ENCODE peak calls at places on chromosomes 2 and 18, in five cellular contexts. One of them, this sample, is unnamed.

GRCh38 chr2:47086571-47086970 is 68.5 kb downstream of the STPG4 start:
- DNase-seq in mammary epithelial cell: no peak
- DNase-seq in prostate gland: no peak
- DNase-seq in epithelial cell of esophagus: no peak
- DNase-seq in progenitor cell of endocrine pancreas: no peak
- DNase-seq in this sample: no peak

GRCh38 chr2:37324786-37325624 is at the start of gene PRKD3:
- DNase-seq in mammary epithelial cell: peak; percentile 60
- DNase-seq in prostate gland: peak; percentile 44
- DNase-seq in epithelial cell of esophagus: peak; percentile 46
- DNase-seq in progenitor cell of endocrine pancreas: peak; percentile 71
- DNase-seq in this sample: peak; percentile 93

GRCh38 chr2:40668435-40668834 is 216.5 kb upstream of the SLC8A1 start:
- DNase-seq in mammary epithelial cell: no peak
- DNase-seq in prostate gland: no peak
- DNase-seq in epithelial cell of esophagus: peak; percentile 2
- DNase-seq in progenitor cell of endocrine pancreas: no peak
- DNase-seq in this sample: no peak

GRCh38 chr2:207768891-207769596 is 662 bp downstream of the FZD5 start:
- DNase-seq in mammary epithelial cell: peak; percentile 60
- DNase-seq in prostate gland: peak; percentile 28
- DNase-seq in epithelial cell of esophagus: peak; percentile 44
- DNase-seq in progenitor cell of endocrine pancreas: no peak
- DNase-seq in this sample: peak; percentile 47

GRCh38 chr2:82330104-82330503 is 2025.6 kb upstream of the LRRTM1 start:
- DNase-seq in mammary epithelial cell: no peak
- DNase-seq in prostate gland: no peak
- DNase-seq in epithelial cell of esophagus: no peak
- DNase-seq in progenitor cell of endocrine pancreas: no peak
- DNase-seq in this sample: no peak

GRCh38 chr2:224126001-224126400 is 86.9 kb upstream of the SERPINE2 start:
- DNase-seq in mammary epithelial cell: no peak
- DNase-seq in prostate gland: no peak
- DNase-seq in epithelial cell of esophagus: no peak
- DNase-seq in progenitor cell of endocrine pancreas: no peak
- DNase-seq in this sample: peak; percentile 43

GRCh38 chr18:56200381-56200831 is 438.0 kb downstream of the TXNL1 start:
- DNase-seq in mammary epithelial cell: peak; percentile 4
- DNase-seq in prostate gland: no peak
- DNase-seq in epithelial cell of esophagus: peak; percentile 58
- DNase-seq in progenitor cell of endocrine pancreas: no peak
- DNase-seq in this sample: no peak

GRCh38 chr18:13273800-13274199 is 55.2 kb downstream of the LDLRAD4 start:
- DNase-seq in mammary epithelial cell: no peak
- DNase-seq in prostate gland: no peak
- DNase-seq in epithelial cell of esophagus: no peak
- DNase-seq in progenitor cell of endocrine pancreas: no peak
- DNase-seq in this sample: no peak

GRCh38 chr2:237296756-237297155 is 117.2 kb downstream of the COL6A3 start:
- DNase-seq in mammary epithelial cell: no peak
- DNase-seq in prostate gland: no peak
- DNase-seq in epithelial cell of esophagus: no peak
- DNase-seq in progenitor cell of endocrine pancreas: no peak
- DNase-seq in this sample: no peak

GRCh38 chr18:35756506-35757117 is 175.1 kb downstream of the GALNT1 start:
- DNase-seq in mammary epithelial cell: peak; percentile 47
- DNase-seq in prostate gland: peak; percentile 47
- DNase-seq in epithelial cell of esophagus: peak; percentile 71
- DNase-seq in progenitor cell of endocrine pancreas: peak; percentile 46
- DNase-seq in this sample: no peak

GRCh38 chr18:76971149-76971548 is 148.8 kb downstream of the ZNF236 start:
- DNase-seq in mammary epithelial cell: no peak
- DNase-seq in prostate gland: no peak
- DNase-seq in epithelial cell of esophagus: no peak
- DNase-seq in progenitor cell of endocrine pancreas: no peak
- DNase-seq in this sample: no peak

GRCh38 chr2:157897106-157897971 is 21.2 kb upstream of the ACVR1 start:
- DNase-seq in mammary epithelial cell: no peak
- DNase-seq in prostate gland: no peak
- DNase-seq in epithelial cell of esophagus: no peak
- DNase-seq in progenitor cell of endocrine pancreas: no peak
- DNase-seq in this sample: no peak

GRCh38 chr2:30293303-30293912 is 62.1 kb downstream of the LBH start:
- DNase-seq in mammary epithelial cell: peak; percentile 80
- DNase-seq in prostate gland: no peak
- DNase-seq in epithelial cell of esophagus: peak; percentile 95
- DNase-seq in progenitor cell of endocrine pancreas: no peak
- DNase-seq in this sample: peak; percentile 53

GRCh38 chr2:210318891-210319290 is 3.9 kb upstream of the MYL1 start:
- DNase-seq in mammary epithelial cell: no peak
- DNase-seq in prostate gland: no peak
- DNase-seq in epithelial cell of esophagus: no peak
- DNase-seq in progenitor cell of endocrine pancreas: no peak
- DNase-seq in this sample: no peak

GRCh38 chr18:26332991-26333390 is 106.7 kb downstream of the TAF4B start:
- DNase-seq in mammary epithelial cell: no peak
- DNase-seq in prostate gland: no peak
- DNase-seq in epithelial cell of esophagus: no peak
- DNase-seq in progenitor cell of endocrine pancreas: no peak
- DNase-seq in this sample: no peak

GRCh38 chr2:68837164-68837860 is 33.9 kb downstream of the BMP10 start:
- DNase-seq in mammary epithelial cell: peak; percentile 35
- DNase-seq in prostate gland: no peak
- DNase-seq in epithelial cell of esophagus: peak; percentile 63
- DNase-seq in progenitor cell of endocrine pancreas: peak; percentile 49
- DNase-seq in this sample: peak; percentile 82

GRCh38 chr2:71256421-71256820 is 29.5 kb upstream of the PAIP2B start:
- DNase-seq in mammary epithelial cell: no peak
- DNase-seq in prostate gland: no peak
- DNase-seq in epithelial cell of esophagus: no peak
- DNase-seq in progenitor cell of endocrine pancreas: no peak
- DNase-seq in this sample: no peak

GRCh38 chr2:26767894-26768487 is 3.9 kb downstream of the SLC35F6 start:
- DNase-seq in mammary epithelial cell: no peak
- DNase-seq in prostate gland: peak; percentile 56
- DNase-seq in epithelial cell of esophagus: no peak
- DNase-seq in progenitor cell of endocrine pancreas: no peak
- DNase-seq in this sample: no peak

DNA sequence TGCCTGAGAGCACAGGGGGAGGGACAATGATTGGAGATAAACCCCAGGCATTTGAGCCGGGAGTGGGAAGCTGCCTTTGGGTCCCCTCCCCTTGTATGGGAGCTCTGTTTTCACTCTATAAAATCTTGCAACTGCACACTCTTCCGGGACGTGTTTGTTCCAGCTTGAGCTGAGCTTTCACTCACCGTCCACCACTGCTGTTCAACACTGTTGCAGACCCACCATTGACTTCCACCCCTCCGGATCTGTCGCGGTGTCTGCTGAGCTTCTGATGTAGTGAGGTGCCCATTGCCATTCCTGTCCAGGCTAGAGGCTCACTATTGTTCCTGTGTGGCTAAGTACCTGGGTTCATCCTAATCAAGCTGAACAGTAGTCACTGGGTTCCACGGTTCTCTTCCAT is 231.6 kb upstream of the CWC22 start:
- DNase-seq in mammary epithelial cell: no peak
- DNase-seq in prostate gland: no peak
- DNase-seq in epithelial cell of esophagus: no peak
- DNase-seq in progenitor cell of endocrine pancreas: no peak
- DNase-seq in this sample: no peak
- TF ChIP-seq CTCF in mammary epithelial cell: no peak
- TF ChIP-seq CTCF in prostate gland: no peak
- TF ChIP-seq CTCF in epithelial cell of esophagus: no peak
- TF ChIP-seq CTCF in progenitor cell of endocrine pancreas: no peak
- TF ChIP-seq CTCF in this sample: no peak

DNA sequence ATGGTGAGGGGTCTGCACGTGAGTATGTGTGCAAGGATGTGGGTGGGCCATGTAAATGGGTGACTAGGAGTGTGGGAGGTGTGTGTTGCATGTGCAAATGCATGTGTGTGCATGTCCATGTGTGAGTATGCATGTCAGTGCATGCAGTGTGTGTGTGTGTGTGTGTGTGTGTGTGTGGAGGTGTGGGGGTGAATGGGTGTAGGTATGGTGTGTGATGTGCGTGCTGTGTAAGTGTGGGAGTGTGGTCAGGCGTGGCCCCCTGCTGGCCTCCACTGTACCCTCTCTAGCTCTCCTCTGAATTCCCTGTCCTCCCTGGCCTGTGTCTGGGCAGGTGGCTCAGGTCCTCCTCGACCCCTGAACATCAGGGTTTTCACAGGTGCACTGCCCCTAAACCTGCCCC is 230.3 kb downstream of the CELF4 start:
- DNase-seq in mammary epithelial cell: no peak
- DNase-seq in prostate gland: no peak
- DNase-seq in epithelial cell of esophagus: no peak
- DNase-seq in progenitor cell of endocrine pancreas: no peak
- DNase-seq in this sample: no peak
- TF ChIP-seq CTCF in mammary epithelial cell: peak; percentile 31
- TF ChIP-seq CTCF in prostate gland: no peak
- TF ChIP-seq CTCF in epithelial cell of esophagus: peak; percentile 5
- TF ChIP-seq CTCF in progenitor cell of endocrine pancreas: peak; percentile 44
- TF ChIP-seq CTCF in this sample: no peak

DNA sequence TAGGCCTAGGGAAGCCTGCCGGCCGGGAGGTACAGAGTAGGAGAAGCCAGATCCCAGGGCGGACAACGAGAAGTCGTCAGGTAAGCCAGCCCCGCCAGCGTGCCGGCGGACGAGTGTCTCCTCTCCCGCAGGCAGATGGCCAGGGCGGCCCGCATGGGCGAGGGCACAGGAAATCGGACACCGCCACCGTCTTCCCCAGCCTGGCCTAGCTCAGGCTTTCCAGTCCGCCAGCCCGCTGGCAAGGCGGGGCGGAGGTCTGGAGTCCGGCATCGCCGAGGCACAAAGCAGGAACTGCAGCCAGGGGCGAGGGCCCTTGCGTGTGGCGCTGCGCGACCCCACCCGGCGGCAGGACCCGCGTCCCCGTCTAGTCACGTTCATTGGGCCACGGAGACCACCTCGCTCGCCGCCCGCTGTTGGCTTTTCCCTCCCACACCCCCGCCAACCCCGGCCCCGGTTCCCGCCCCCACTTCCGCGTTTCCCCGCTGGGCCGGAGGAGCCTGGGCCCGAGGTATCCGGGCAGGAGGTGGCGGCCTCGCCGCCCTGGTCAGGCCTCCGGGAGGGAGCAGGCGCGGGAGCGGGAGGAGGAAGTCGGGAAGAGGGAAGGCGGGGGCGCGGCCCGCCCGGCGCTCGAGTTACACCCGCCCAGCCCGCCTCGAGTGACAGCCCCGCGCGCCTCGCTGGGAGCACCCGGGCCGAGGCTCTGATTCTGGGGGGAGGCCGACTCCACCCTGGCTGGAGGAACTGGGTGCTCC is at the start of gene GPD2:
- DNase-seq in mammary epithelial cell: peak; percentile 61
- DNase-seq in prostate gland: peak; percentile 93
- DNase-seq in epithelial cell of esophagus: peak; percentile 86
- DNase-seq in progenitor cell of endocrine pancreas: peak; percentile 76
- DNase-seq in this sample: peak; percentile 96
- TF ChIP-seq CTCF in mammary epithelial cell: no peak
- TF ChIP-seq CTCF in prostate gland: peak; percentile 1
- TF ChIP-seq CTCF in epithelial cell of esophagus: no peak
- TF ChIP-seq CTCF in progenitor cell of endocrine pancreas: peak; percentile 26
- TF ChIP-seq CTCF in this sample: peak; percentile 15

GRCh38 chr2:20551945-20552328 is 99.0 kb downstream of the HS1BP3 start:
- DNase-seq in mammary epithelial cell: no peak
- DNase-seq in prostate gland: no peak
- DNase-seq in epithelial cell of esophagus: no peak
- DNase-seq in progenitor cell of endocrine pancreas: no peak
- DNase-seq in this sample: no peak
- TF ChIP-seq CTCF in mammary epithelial cell: no peak
- TF ChIP-seq CTCF in prostate gland: no peak
- TF ChIP-seq CTCF in epithelial cell of esophagus: no peak
- TF ChIP-seq CTCF in progenitor cell of endocrine pancreas: no peak
- TF ChIP-seq CTCF in this sample: no peak

DNA sequence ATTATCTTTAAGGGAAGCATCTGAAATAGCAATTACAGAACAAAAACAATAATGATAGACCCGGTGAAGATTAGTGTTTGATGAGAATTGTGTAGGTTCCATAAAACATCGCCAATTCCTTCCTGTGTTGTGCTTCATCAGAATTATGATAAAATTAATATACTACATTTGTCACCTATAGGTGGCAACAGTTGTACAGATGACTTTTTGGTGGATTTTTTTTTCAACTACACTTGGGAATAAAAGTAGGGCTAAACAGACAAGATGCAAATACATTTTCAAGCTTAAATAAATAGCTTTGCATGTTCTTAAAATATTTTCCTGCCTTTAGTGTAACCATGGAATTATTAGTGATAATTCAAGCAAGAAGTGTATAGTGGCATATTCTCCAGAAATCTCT is 7.0 kb upstream of the LYPD1 start:
- DNase-seq in mammary epithelial cell: no peak
- DNase-seq in prostate gland: no peak
- DNase-seq in epithelial cell of esophagus: no peak
- DNase-seq in progenitor cell of endocrine pancreas: no peak
- DNase-seq in this sample: no peak
- TF ChIP-seq CTCF in mammary epithelial cell: peak; percentile 38
- TF ChIP-seq CTCF in prostate gland: peak; percentile 20
- TF ChIP-seq CTCF in epithelial cell of esophagus: no peak
- TF ChIP-seq CTCF in progenitor cell of endocrine pancreas: no peak
- TF ChIP-seq CTCF in this sample: no peak

GRCh38 chr2:58677763-58678162 is 436.6 kb upstream of the FANCL start:
- DNase-seq in mammary epithelial cell: no peak
- DNase-seq in prostate gland: no peak
- DNase-seq in epithelial cell of esophagus: no peak
- DNase-seq in progenitor cell of endocrine pancreas: no peak
- DNase-seq in this sample: no peak

GRCh38 chr2:58686757-58687156 is 445.6 kb upstream of the FANCL start:
- DNase-seq in mammary epithelial cell: no peak
- DNase-seq in prostate gland: no peak
- DNase-seq in epithelial cell of esophagus: no peak
- DNase-seq in progenitor cell of endocrine pancreas: no peak
- DNase-seq in this sample: no peak

GRCh38 chr2:58680938-58681337 is 439.8 kb upstream of the FANCL start:
- DNase-seq in mammary epithelial cell: no peak
- DNase-seq in prostate gland: no peak
- DNase-seq in epithelial cell of esophagus: peak; percentile 20
- DNase-seq in progenitor cell of endocrine pancreas: no peak
- DNase-seq in this sample: no peak
- TF ChIP-seq CTCF in mammary epithelial cell: peak; percentile 26
- TF ChIP-seq CTCF in prostate gland: no peak
- TF ChIP-seq CTCF in epithelial cell of esophagus: no peak
- TF ChIP-seq CTCF in progenitor cell of endocrine pancreas: no peak
- TF ChIP-seq CTCF in this sample: no peak